ENCODE peak calls at places on chromosome 10, in four cellular contexts. L is WTC11; W is activated CD4-positive, alpha-beta memory T cell treated with anti-CD3 and anti-CD28 coated beads for 36 hours; Q is non-pigmented ciliary epithelial cell. I is an unnamed sample.
A peak's percentile ranks its signal among the peaks of the same experiment; 100 is the strongest.

GRCh38 chr10:25972631-25973030 is 38.6 kb downstream of the MYO3A start:
- DNase-seq in L (no peak), W (no peak), Q (no peak), I (no peak)

GRCh38 chr10:70364001-70364771 is 18.2 kb downstream of the LRRC20 start:
- DNase-seq in L (peak; percentile 94), W (peak; percentile 91), Q (peak; percentile 94), I (peak; percentile 95)

GRCh38 chr10:4501306-4501705 is 324.7 kb upstream of the AKR1E2 start:
- DNase-seq in L (no peak), W (no peak), Q (peak; percentile 18), I (no peak)

GRCh38 chr10:110739811-110740271 is 95.7 kb downstream of the RBM20 start:
- DNase-seq in L (no peak), W (peak; percentile 51), Q (no peak), I (no peak)

GRCh38 chr10:70619271-70620019 is 16.9 kb upstream of the PRF1 start:
- DNase-seq in L (no peak), W (no peak), Q (no peak), I (no peak)

GRCh38 chr10:107576746-107577145 is 412.2 kb upstream of the SORCS1 start:
- DNase-seq in L (no peak), W (no peak), Q (no peak), I (no peak)

GRCh38 chr10:69742356-69742695 is 59.4 kb upstream of the COL13A1 start:
- DNase-seq in L (no peak), W (no peak), Q (no peak), I (no peak)

GRCh38 chr10:624605-625334 is 64.7 kb downstream of the DIP2C start:
- DNase-seq in L (peak; percentile 61), W (no peak), Q (peak; percentile 46), I (no peak)

GRCh38 chr10:73439055-73439454 is 5.7 kb upstream of the MSS51 start:
- DNase-seq in L (no peak), W (no peak), Q (peak; percentile 31), I (peak; percentile 12)

GRCh38 chr10:84540617-84541288 is 212.4 kb downstream of the CCSER2 start:
- DNase-seq in L (peak; percentile 87), W (peak; percentile 82), Q (no peak), I (no peak)

GRCh38 chr10:111129348-111129747 is 52.5 kb downstream of the ADRA2A start:
- DNase-seq in L (no peak), W (no peak), Q (no peak), I (no peak)

GRCh38 chr10:122503886-122504285 is 42.5 kb downstream of the HTRA1 start:
- DNase-seq in L (no peak), W (no peak), Q (no peak), I (no peak)

GRCh38 chr10:106713846-106714245 is 450.7 kb downstream of the SORCS1 start:
- DNase-seq in L (no peak), W (no peak), Q (no peak), I (no peak)

GRCh38 chr10:43050011-43050410 is 26.9 kb upstream of the RET start:
- DNase-seq in L (no peak), W (no peak), Q (no peak), I (no peak)

GRCh38 chr10:5547684-5547933 is 22.8 kb downstream of the CALML3 start:
- DNase-seq in L (no peak), W (no peak), Q (no peak), I (no peak)

GRCh38 chr10:91632671-91633550 is at the start of gene PPP1R3C:
- DNase-seq in L (peak; percentile 85), W (peak; percentile 70), Q (no peak), I (peak; percentile 80)

GRCh38 chr10:47079177-47079580 is 168.0 kb downstream of the PTPN20 start:
- DNase-seq in L (no peak), W (no peak), Q (peak; percentile 28), I (no peak)

GRCh38 chr10:90993340-90993739 is 72.5 kb upstream of the ANKRD1 start:
- DNase-seq in L (no peak), W (no peak), Q (no peak), I (no peak)

GRCh38 chr10:110413049-110413783 is 84.5 kb upstream of the DUSP5 start:
- DNase-seq in L (no peak), W (peak; percentile 64), Q (no peak), I (no peak)

GRCh38 chr10:113187066-113187777 is 237.2 kb downstream of the TCF7L2 start:
- DNase-seq in L (no peak), W (no peak), Q (no peak), I (no peak)

GRCh38 chr10:92111336-92111939 is 179.4 kb downstream of the CPEB3 start:
- DNase-seq in L (no peak), W (no peak), Q (no peak), I (no peak)

GRCh38 chr10:113297226-113297625 is 255.6 kb upstream of the HABP2 start:
- DNase-seq in L (no peak), W (no peak), Q (peak; percentile 27), I (peak; percentile 50)

GRCh38 chr10:104076743-104077160 is 8.9 kb downstream of the COL17A1 start:
- DNase-seq in L (no peak), W (no peak), Q (no peak), I (no peak)

GRCh38 chr10:86443936-86444335 is 77.3 kb upstream of the GRID1 start:
- DNase-seq in L (no peak), W (no peak), Q (peak; percentile 49), I (no peak)

I was measured in AG04449.